ENCODE peak calls at places on chromosomes 1 and 21, in seven cellular contexts. Y is A549, Q is progenitor cell of endocrine pancreas, R is uterus, G is stomach, X is endothelial cell, I is heart right ventricle. P is an unnamed sample.
A peak's percentile ranks its signal among the peaks of the same experiment; 100 is the strongest.

GRCh38 chr1:43337588-43337987 is at the start of gene MPL:
- DNase-seq in Y (no peak), Q (no peak), R (no peak), G (no peak), X (no peak), I (no peak), P (no peak)

GRCh38 chr1:212124891-212125582 is 89.5 kb downstream of the DTL start:
- DNase-seq in Y (no peak), Q (no peak), R (no peak), G (no peak), X (no peak), I (peak; percentile 14), P (no peak)

GRCh38 chr1:5905431-5905830 is 86.8 kb downstream of the NPHP4 start:
- DNase-seq in Y (no peak), Q (no peak), R (no peak), G (no peak), X (no peak), I (no peak), P (no peak)

GRCh38 chr1:184056921-184057496 is 5.5 kb downstream of the TSEN15 start:
- DNase-seq in Y (peak; percentile 24), Q (no peak), R (no peak), G (no peak), X (no peak), I (no peak), P (no peak)

GRCh38 chr1:1250828-1251284 is 4.3 kb upstream of the C1QTNF12 start:
- DNase-seq in Y (no peak), Q (no peak), R (no peak), G (no peak), X (no peak), I (no peak), P (peak; percentile 87)

GRCh38 chr1:22285545-22286396 is 142.9 kb upstream of the WNT4 start:
- DNase-seq in Y (no peak), Q (no peak), R (no peak), G (peak; percentile 23), X (no peak), I (no peak), P (no peak)

GRCh38 chr21:34219334-34220020 is 144.3 kb upstream of the KCNE2 start:
- DNase-seq in Y (no peak), Q (no peak), R (no peak), G (no peak), X (no peak), I (no peak), P (no peak)

GRCh38 chr1:49197081-49197480 is 420.4 kb upstream of the BEND5 start:
- DNase-seq in Y (no peak), Q (no peak), R (no peak), G (no peak), X (no peak), I (no peak), P (no peak)

GRCh38 chr1:99445486-99445885 is 181.2 kb downstream of the PLPPR4 start:
- DNase-seq in Y (no peak), Q (no peak), R (no peak), G (no peak), X (no peak), I (no peak), P (no peak)

GRCh38 chr1:147821883-147822282 is 61.5 kb upstream of the GJA5 start:
- DNase-seq in Y (no peak), Q (no peak), R (no peak), G (no peak), X (no peak), I (peak; percentile 41), P (no peak)

GRCh38 chr1:208203127-208203847 is 40.9 kb downstream of the PLXNA2 start:
- DNase-seq in Y (peak; percentile 91), Q (no peak), R (peak; percentile 39), G (peak; percentile 81), X (no peak), I (peak; percentile 71), P (no peak)

GRCh38 chr1:236156512-236157208 is 14.3 kb downstream of the GPR137B start:
- DNase-seq in Y (no peak), Q (no peak), R (no peak), G (no peak), X (no peak), I (no peak), P (peak; percentile 91)

GRCh38 chr1:115299266-115299665 is 38.8 kb downstream of the NGF start:
- DNase-seq in Y (no peak), Q (no peak), R (no peak), G (no peak), X (no peak), I (no peak), P (no peak)

GRCh38 chr1:5740450-5740849 is 251.8 kb downstream of the NPHP4 start:
- DNase-seq in Y (no peak), Q (no peak), R (no peak), G (no peak), X (no peak), I (no peak), P (no peak)

GRCh38 chr1:211738096-211738708 is 62.8 kb upstream of the NEK2 start:
- DNase-seq in Y (no peak), Q (no peak), R (no peak), G (no peak), X (no peak), I (no peak), P (no peak)

GRCh38 chr1:167057297-167057688 is 32.9 kb downstream of the GPA33 start:
- DNase-seq in Y (peak; percentile 76), Q (no peak), R (no peak), G (peak; percentile 52), X (peak; percentile 49), I (no peak), P (peak; percentile 45)

GRCh38 chr1:41241748-41242644 is at the start of gene SCMH1:
- DNase-seq in Y (peak; percentile 30), Q (peak; percentile 44), R (peak; percentile 40), G (peak; percentile 57), X (peak; percentile 62), I (peak; percentile 36), P (peak; percentile 90)

GRCh38 chr1:212109713-212110112 is 74.2 kb downstream of the DTL start:
- DNase-seq in Y (no peak), Q (no peak), R (no peak), G (no peak), X (no peak), I (no peak), P (no peak)

GRCh38 chr1:23909412-23909811 is 3.8 kb downstream of the CNR2 start:
- DNase-seq in Y (no peak), Q (no peak), R (no peak), G (no peak), X (no peak), I (no peak), P (peak; percentile 42)

GRCh38 chr1:114435088-114435715 is 75.8 kb downstream of the TRIM33 start:
- DNase-seq in Y (no peak), Q (no peak), R (no peak), G (no peak), X (no peak), I (no peak), P (no peak)

GRCh38 chr1:218361298-218362065 is 16.3 kb downstream of the TGFB2 start:
- DNase-seq in Y (peak; percentile 77), Q (no peak), R (no peak), G (no peak), X (peak; percentile 15), I (no peak), P (no peak)

GRCh38 chr21:28518620-28519019 is 474.1 kb downstream of the LTN1 start:
- DNase-seq in Y (no peak), Q (no peak), R (no peak), G (no peak), X (no peak), I (no peak), P (no peak)

GRCh38 chr1:197773856-197774255 is 1.4 kb downstream of the DENND1B start:
- DNase-seq in Y (no peak), Q (no peak), R (no peak), G (no peak), X (no peak), I (no peak), P (no peak)

GRCh38 chr1:197778326-197778922 is 3.1 kb upstream of the DENND1B start:
- DNase-seq in Y (no peak), Q (no peak), R (no peak), G (no peak), X (no peak), I (no peak), P (no peak)

GRCh38 chr1:197774691-197775281 is 494 bp downstream of the DENND1B start:
- DNase-seq in Y (peak; percentile 40), Q (peak; percentile 53), R (peak; percentile 25), G (peak; percentile 52), X (peak; percentile 54), I (peak; percentile 51), P (peak; percentile 71)

GRCh38 chr1:197776348-197777082 is 1.2 kb upstream of the DENND1B start:
- DNase-seq in Y (no peak), Q (no peak), R (peak; percentile 16), G (no peak), X (no peak), I (no peak), P (peak; percentile 44)

GRCh38 chr1:197775282-197776262 is at the start of gene DENND1B:
- DNase-seq in Y (peak; percentile 76), Q (peak; percentile 82), R (peak; percentile 43), G (peak; percentile 86), X (peak; percentile 67), I (peak; percentile 60), P (peak; percentile 85)
- TF ChIP-seq CTCF in Y (no peak), Q (peak; percentile 41), R (no peak), G (no peak), X (no peak), I (no peak), P (no peak)

GRCh38 chr1:33378976-33379375 is 51.9 kb downstream of the PHC2 start:
- DNase-seq in Y (no peak), Q (no peak), R (no peak), G (no peak), X (no peak), I (no peak), P (no peak)
- TF ChIP-seq CTCF in Y (no peak), Q (no peak), R (no peak), G (no peak), X (no peak), I (no peak), P (no peak)

GRCh38 chr1:90837420-90837819 is 120.3 kb upstream of the BARHL2 start:
- DNase-seq in Y (no peak), Q (no peak), R (no peak), G (no peak), X (no peak), I (no peak), P (no peak)

GRCh38 chr1:90840323-90840722 is 123.2 kb upstream of the BARHL2 start:
- DNase-seq in Y (no peak), Q (no peak), R (no peak), G (no peak), X (no peak), I (no peak), P (no peak)

GRCh38 chr1:90839323-90839722 is 122.2 kb upstream of the BARHL2 start:
- DNase-seq in Y (no peak), Q (no peak), R (no peak), G (no peak), X (no peak), I (no peak), P (no peak)

GRCh38 chr1:90838720-90839119 is 121.6 kb upstream of the BARHL2 start:
- DNase-seq in Y (no peak), Q (no peak), R (no peak), G (no peak), X (no peak), I (no peak), P (no peak)

GRCh38 chr1:90841477-90841876 is 124.4 kb upstream of the BARHL2 start:
- DNase-seq in Y (no peak), Q (no peak), R (no peak), G (no peak), X (peak; percentile 12), I (no peak), P (no peak)
- TF ChIP-seq CTCF in Y (no peak), Q (no peak), R (no peak), G (no peak), X (no peak), I (no peak), P (no peak)

GRCh38 chr1:66452162-66452561 is 81.8 kb upstream of the SGIP1 start:
- DNase-seq in Y (peak; percentile 34), Q (no peak), R (no peak), G (no peak), X (no peak), I (no peak), P (no peak)
- TF ChIP-seq CTCF in Y (no peak), Q (peak; percentile 31), R (no peak), G (no peak), X (no peak), I (no peak), P (no peak)